ENCODE peak calls at places on chromosome 2, in ten cellular contexts. L is endothelial cell, X is cardiac muscle cell, A is brain microvascular endothelial cell, P is activated B cell treated with CpG ODN at 0.5 μM for 24 hours, M is ovary, K is foreskin fibroblast, Z is heart right ventricle, I is astrocyte of the spinal cord, G is GM12865. D is an unnamed sample.

GRCh38 chr2:181185428-181185827 is 205.0 kb downstream of the UBE2E3 start:
- DNase-seq in I (no peak), M (no peak), A (no peak), K (no peak), G (no peak), X (no peak), Z (no peak), L (no peak), P (no peak), D (no peak)

GRCh38 chr2:152336103-152336853 is 1.3 kb downstream of the FMNL2 start:
- DNase-seq in M (peak; percentile 67), K (no peak), Z (peak; percentile 58), X (peak; percentile 49), L (peak; percentile 55), I (peak; percentile 55), P (peak; percentile 26), A (peak; percentile 34), G (peak; percentile 59), D (no peak)

GRCh38 chr2:69224495-69224803 is 162.6 kb downstream of the GFPT1 start:
- DNase-seq in I (no peak), Z (no peak), A (no peak), M (no peak), X (no peak), G (no peak), L (no peak), K (no peak), P (no peak), D (no peak)

GRCh38 chr2:225566798-225567197 is 167.3 kb downstream of the NYAP2 start:
- DNase-seq in L (no peak), K (no peak), X (no peak), Z (no peak), I (no peak), P (no peak), M (no peak), G (no peak), A (no peak), D (no peak)

GRCh38 chr2:16662440-16662839 is 3.2 kb downstream of the CYRIA start:
- DNase-seq in G (peak; percentile 40), M (no peak), X (no peak), P (no peak), K (no peak), L (no peak), Z (no peak), A (peak; percentile 89), I (peak; percentile 78), D (no peak)

GRCh38 chr2:391658-392170 is 103.8 kb upstream of the ALKAL2 start:
- DNase-seq in I (no peak), Z (no peak), A (no peak), G (no peak), L (no peak), P (no peak), X (no peak), M (no peak), K (no peak), D (no peak)

GRCh38 chr2:15772196-15772595 is 168.2 kb upstream of the MYCN start:
- DNase-seq in M (no peak), A (no peak), L (no peak), K (no peak), X (no peak), P (no peak), Z (no peak), I (no peak), G (no peak), D (no peak)

GRCh38 chr2:118249970-118250369 is 161.7 kb downstream of the INSIG2 start:
- DNase-seq in L (no peak), X (no peak), G (no peak), I (peak; percentile 6), K (peak; percentile 64), Z (no peak), P (no peak), M (no peak), A (no peak), D (no peak)

GRCh38 chr2:127052068-127052770 is 54.7 kb downstream of the BIN1 start:
- DNase-seq in X (no peak), L (no peak), G (no peak), I (no peak), P (no peak), K (no peak), M (peak; percentile 15), Z (peak; percentile 9), A (no peak), D (peak; percentile 45)

GRCh38 chr2:219388127-219388844 is 574 bp upstream of the DNPEP start:
- DNase-seq in K (peak; percentile 97), P (peak; percentile 99), A (peak; percentile 92), Z (peak; percentile 100), L (peak; percentile 98), X (peak; percentile 98), I (peak; percentile 97), M (peak; percentile 99), G (peak; percentile 98), D (peak; percentile 97)

GRCh38 chr2:236120006-236120740 is 48.0 kb downstream of the GBX2 start:
- DNase-seq in I (no peak), L (no peak), K (no peak), Z (no peak), G (no peak), A (no peak), P (no peak), M (no peak), X (no peak), D (no peak)

GRCh38 chr2:218256612-218257350 is 4.0 kb upstream of the GPBAR1 start:
- DNase-seq in I (no peak), M (no peak), Z (no peak), G (no peak), P (no peak), K (no peak), L (no peak), A (no peak), X (no peak), D (no peak)

GRCh38 chr2:215796160-215796559 is 217.2 kb downstream of the MREG start:
- DNase-seq in I (peak; percentile 97), X (no peak), G (no peak), Z (no peak), K (peak; percentile 70), A (peak; percentile 85), P (no peak), M (no peak), L (no peak), D (peak; percentile 54)

GRCh38 chr2:237669628-237670351 is 42.4 kb downstream of the LRRFIP1 start:
- DNase-seq in K (peak; percentile 100), G (peak; percentile 84), M (peak; percentile 60), Z (peak; percentile 49), A (peak; percentile 93), X (peak; percentile 59), L (no peak), P (no peak), I (peak; percentile 93), D (no peak)

GRCh38 chr2:35891528-35891927 is 464.1 kb upstream of the CRIM1 start:
- DNase-seq in G (no peak), A (no peak), P (no peak), Z (no peak), X (no peak), I (no peak), K (no peak), M (no peak), L (no peak), D (no peak)

GRCh38 chr2:144983107-144983506 is 463.2 kb upstream of the ZEB2 start:
- DNase-seq in Z (no peak), P (no peak), L (no peak), X (no peak), M (no peak), A (no peak), K (no peak), I (no peak), G (no peak), D (no peak)

GRCh38 chr2:113716291-113716690 is 40.2 kb downstream of the SLC35F5 start:
- DNase-seq in L (no peak), X (no peak), A (no peak), G (no peak), I (no peak), K (no peak), Z (no peak), P (no peak), M (no peak), D (no peak)
- TF ChIP-seq CTCF in L (no peak), X (no peak), A (no peak), G (no peak), I (no peak), K (no peak), Z (no peak), P (no peak), M (no peak), D (no peak)

DNA sequence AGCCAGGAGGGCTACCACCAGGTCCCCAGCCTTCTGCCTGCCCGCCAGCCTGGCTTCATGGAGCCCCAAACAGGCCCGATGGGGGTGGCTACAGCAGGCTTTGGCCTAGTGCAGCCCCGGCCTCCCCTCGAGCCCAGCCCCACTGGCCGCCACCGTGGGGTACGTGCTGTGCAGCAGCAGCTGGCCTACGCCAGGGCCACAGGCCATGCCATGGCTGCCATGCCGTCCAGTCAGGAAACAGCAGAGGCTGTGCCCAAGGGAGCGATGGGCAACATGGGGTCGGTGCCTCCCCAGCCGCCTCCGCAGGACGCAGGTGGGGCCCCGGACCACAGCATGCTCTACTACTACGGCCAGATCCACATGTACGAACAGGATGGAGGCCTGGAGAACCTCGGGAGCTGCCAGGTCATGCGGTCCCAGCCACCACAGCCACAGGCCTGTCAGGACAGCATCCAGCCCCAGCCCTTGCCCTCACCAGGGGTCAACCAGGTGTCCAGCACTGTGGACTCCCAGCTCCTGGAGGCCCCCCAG is 254.3 kb downstream of the GLI2 start:
- DNase-seq in P (no peak), L (no peak), G (no peak), M (no peak), X (no peak), Z (no peak), A (no peak), K (no peak), I (no peak), D (no peak)
- TF ChIP-seq CTCF in P (no peak), L (no peak), G (no peak), M (no peak), X (no peak), Z (no peak), A (no peak), K (no peak), I (no peak), D (no peak)

DNA sequence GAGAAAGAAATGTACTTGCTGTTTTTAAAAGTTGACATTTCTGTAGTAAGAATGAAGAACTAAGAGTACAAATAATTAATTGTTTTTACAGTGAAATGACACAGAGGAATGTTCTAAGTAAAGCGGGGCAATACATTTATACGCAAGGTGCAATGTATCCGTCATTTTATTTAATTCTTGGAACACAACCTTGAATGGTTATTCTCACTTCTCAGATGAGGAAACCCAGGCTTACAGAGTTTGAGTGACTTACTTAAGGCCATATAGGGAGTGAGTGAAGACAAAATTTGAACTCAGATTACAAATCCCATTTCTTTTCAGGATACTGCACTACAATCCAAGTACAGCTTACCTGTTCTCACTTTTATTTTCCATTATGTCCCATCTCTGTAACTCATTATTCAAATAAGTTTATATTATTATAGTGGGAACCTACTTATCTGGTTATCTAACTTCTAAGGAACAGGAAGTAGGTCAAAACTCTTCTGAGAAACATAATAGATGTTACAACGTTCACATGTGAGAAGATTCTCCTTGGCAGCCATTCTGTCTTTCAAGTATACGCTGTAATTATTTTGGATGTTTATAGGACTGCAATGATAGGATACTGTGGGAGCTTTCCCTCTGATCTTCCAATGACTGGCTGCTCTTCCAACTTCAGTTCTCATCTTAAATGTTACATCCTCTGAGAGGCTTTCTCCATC is 12.3 kb upstream of the STK17B start:
- DNase-seq in I (no peak), A (no peak), G (no peak), Z (no peak), X (no peak), L (no peak), K (no peak), M (no peak), P (no peak), D (no peak)
- TF ChIP-seq CTCF in I (no peak), A (no peak), G (no peak), Z (no peak), X (no peak), L (no peak), K (no peak), M (no peak), P (no peak), D (no peak)

GRCh38 chr2:74648009-74648443 is at the start of gene M1AP:
- DNase-seq in I (no peak), P (peak; percentile 22), L (peak; percentile 37), G (no peak), A (no peak), Z (no peak), K (no peak), X (no peak), M (no peak), D (no peak)
- TF ChIP-seq CTCF in I (peak; percentile 28), P (no peak), L (no peak), G (peak; percentile 22), A (peak; percentile 14), Z (peak; percentile 12), K (no peak), X (peak; percentile 38), M (no peak), D (peak; percentile 24)